ENCODE peak calls at places on chromosome 6, in nine cellular contexts. J, T, H, S, X, C, Y, M and W are unnamed samples. For H3K36me3, the result is how much of the 10 kb centered on the place peaks cover.

GRCh38 chr6:155224031-155224451 is 39.8 kb upstream of the CLDN20 start:
- DNase-seq in M (no peak), T (no peak), S (no peak), C (peak), J (peak), Y (no peak), X (no peak), H (no peak), W (peak)

GRCh38 chr6:97394160-97394748 is 111.2 kb upstream of the MMS22L start:
- DNase-seq in M (no peak), J (peak), X (peak), S (no peak), T (peak), C (peak), Y (peak), H (peak), W (no peak)

GRCh38 chr6:36682328-36683144 is 4.0 kb downstream of the CDKN1A start:
- DNase-seq in X (no peak), H (peak), T (peak), M (no peak), S (no peak), Y (no peak), J (no peak), C (peak), W (no peak)

GRCh38 chr6:50707191-50707590 is 6.1 kb upstream of the TFAP2D start:
- DNase-seq in Y (no peak), M (no peak), J (no peak), X (no peak), S (no peak), T (no peak), C (no peak), H (no peak), W (no peak)

GRCh38 chr6:86609549-86610388 is 327.6 kb upstream of the HTR1E start:
- DNase-seq in T (no peak), S (no peak), M (no peak), H (no peak), J (no peak), X (peak), Y (no peak), C (no peak), W (no peak)

GRCh38 chr6:7996538-7997225 is 67.5 kb downstream of the BLOC1S5 start:
- DNase-seq in C (peak), X (peak), J (peak), M (no peak), S (no peak), T (no peak), Y (no peak), H (no peak), W (no peak)

GRCh38 chr6:136050475-136050874 is 199.0 kb downstream of the PDE7B start:
- DNase-seq in M (no peak), J (no peak), S (no peak), X (no peak), C (no peak), H (no peak), T (no peak), Y (no peak), W (no peak)

GRCh38 chr6:54981276-54981609 is 134.7 kb downstream of the FAM83B start:
- DNase-seq in S (no peak), H (no peak), J (no peak), M (no peak), T (no peak), Y (no peak), X (no peak), C (no peak), W (no peak)

GRCh38 chr6:34025112-34025807 is 120.6 kb downstream of the GRM4 start:
- DNase-seq in M (no peak), J (no peak), T (no peak), X (peak), Y (no peak), H (no peak), C (no peak), S (no peak), W (no peak)

GRCh38 chr6:111844921-111845320 is 28.3 kb downstream of the FYN start:
- DNase-seq in M (no peak), S (no peak), H (no peak), J (no peak), Y (peak), X (no peak), C (no peak), T (peak), W (no peak)

GRCh38 chr6:89797317-89797716 is 22.3 kb downstream of the MDN1 start:
- DNase-seq in M (no peak), S (peak), X (no peak), J (peak), T (no peak), Y (no peak), C (no peak), H (no peak), W (no peak)

GRCh38 chr6:165820934-165821333 is 157.9 kb upstream of the PDE10A start:
- DNase-seq in T (no peak), Y (no peak), X (no peak), C (no peak), J (no peak), M (no peak), S (no peak), H (no peak), W (no peak)

GRCh38 chr6:22943331-22943730 is 374.0 kb downstream of the HDGFL1 start:
- DNase-seq in H (no peak), T (no peak), S (no peak), M (no peak), X (peak), J (no peak), Y (no peak), C (no peak), W (no peak)

GRCh38 chr6:93567164-93567563 is 147.8 kb upstream of the EPHA7 start:
- DNase-seq in Y (no peak), M (no peak), S (no peak), X (no peak), J (no peak), H (no peak), C (no peak), T (no peak), W (no peak)

GRCh38 chr6:12718025-12718424 is 1.5 kb downstream of the PHACTR1 start:
- DNase-seq in C (peak), S (no peak), Y (no peak), J (peak), X (no peak), H (no peak), T (no peak), M (no peak), W (peak)

GRCh38 chr6:106098383-106099234 is 12.5 kb downstream of the PRDM1 start:
- DNase-seq in H (peak), C (peak), X (no peak), T (peak), Y (peak), J (peak), S (no peak), M (no peak), W (no peak)

GRCh38 chr6:167671977-167672687 is 154.6 kb upstream of the AFDN start:
- DNase-seq in H (no peak), J (no peak), S (no peak), M (no peak), Y (no peak), X (no peak), C (no peak), T (no peak), W (no peak)

GRCh38 chr6:110590821-110591351 is 114.5 kb upstream of the SLC22A16 start:
- DNase-seq in M (no peak), Y (no peak), T (no peak), S (no peak), C (peak), X (no peak), J (peak), H (no peak), W (no peak)

GRCh38 chr6:142885182-142885867 is 59.7 kb downstream of the HIVEP2 start:
- DNase-seq in M (no peak), H (peak), C (peak), S (no peak), J (peak), Y (peak), X (no peak), T (peak), W (peak)

GRCh38 chr6:4780360-4780812 is 4.2 kb downstream of the CDYL start:
- DNase-seq in C (peak), H (no peak), X (no peak), J (peak), S (no peak), T (no peak), M (no peak), Y (no peak), W (no peak)

GRCh38 chr6:22248513-22249308 is 48.1 kb downstream of the PRL start:
- DNase-seq in H (no peak), T (no peak), X (no peak), C (no peak), J (peak), M (no peak), S (no peak), Y (no peak), W (no peak)

GRCh38 chr6:2436391-2437154 is 191.2 kb upstream of the GMDS start:
- DNase-seq in Y (no peak), H (no peak), M (no peak), T (no peak), C (no peak), S (no peak), X (no peak), J (no peak), W (no peak)

GRCh38 chr6:136873733-136874132 is 48.4 kb upstream of the SLC35D3 start:
- DNase-seq in C (no peak), M (no peak), J (no peak), H (no peak), X (no peak), T (no peak), Y (no peak), S (no peak), W (no peak)

DNA sequence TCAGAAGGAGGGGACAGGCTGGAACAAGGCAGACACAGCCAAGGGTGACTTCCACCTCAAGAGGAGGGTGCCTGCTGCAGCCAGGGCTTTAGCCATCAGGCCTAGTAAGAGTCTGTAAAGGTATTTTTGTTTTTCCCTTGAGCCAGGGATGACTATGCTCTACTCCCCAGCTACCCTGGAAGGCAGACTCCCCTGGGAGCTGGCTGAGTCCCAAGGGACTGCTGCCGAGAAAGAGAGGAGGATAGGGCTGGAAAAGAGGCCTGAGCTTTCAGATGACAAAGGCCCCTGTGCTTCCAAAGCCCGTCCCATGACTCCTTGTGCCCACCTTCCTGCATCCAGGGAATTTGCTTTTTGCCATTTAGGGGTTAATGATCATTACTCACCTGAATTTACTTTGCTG is 14.0 kb upstream of the GSTA4 start:
- DNase-seq in H (no peak), M (no peak), C (no peak), T (no peak), S (no peak), J (no peak), X (peak), Y (no peak), W (no peak)
- H3K36me3 ChIP-seq in H (half or more), M (half or more), C (under half), T (under half), S (under half), J (under half), X (half or more), Y (under half), W (under half)

GRCh38 chr6:1227935-1228753 is 83.8 kb upstream of the FOXQ1 start:
- DNase-seq in T (no peak), X (no peak), J (no peak), Y (no peak), M (no peak), C (peak), S (no peak), H (no peak), W (no peak)
- TF ChIP-seq CTCF in T (no peak), X (no peak), J (no peak), Y (no peak), M (no peak), C (no peak), S (no peak), H (no peak), W (no peak)

GRCh38 chr6:146429831-146430230 is 113.8 kb upstream of the RAB32 start:
- DNase-seq in T (no peak), M (no peak), X (no peak), H (no peak), C (no peak), S (no peak), J (no peak), Y (no peak), W (no peak)

GRCh38 chr6:146434991-146435390 is 108.6 kb upstream of the RAB32 start:
- DNase-seq in Y (no peak), J (no peak), C (no peak), T (no peak), S (no peak), X (no peak), M (no peak), H (no peak), W (no peak)

DNA sequence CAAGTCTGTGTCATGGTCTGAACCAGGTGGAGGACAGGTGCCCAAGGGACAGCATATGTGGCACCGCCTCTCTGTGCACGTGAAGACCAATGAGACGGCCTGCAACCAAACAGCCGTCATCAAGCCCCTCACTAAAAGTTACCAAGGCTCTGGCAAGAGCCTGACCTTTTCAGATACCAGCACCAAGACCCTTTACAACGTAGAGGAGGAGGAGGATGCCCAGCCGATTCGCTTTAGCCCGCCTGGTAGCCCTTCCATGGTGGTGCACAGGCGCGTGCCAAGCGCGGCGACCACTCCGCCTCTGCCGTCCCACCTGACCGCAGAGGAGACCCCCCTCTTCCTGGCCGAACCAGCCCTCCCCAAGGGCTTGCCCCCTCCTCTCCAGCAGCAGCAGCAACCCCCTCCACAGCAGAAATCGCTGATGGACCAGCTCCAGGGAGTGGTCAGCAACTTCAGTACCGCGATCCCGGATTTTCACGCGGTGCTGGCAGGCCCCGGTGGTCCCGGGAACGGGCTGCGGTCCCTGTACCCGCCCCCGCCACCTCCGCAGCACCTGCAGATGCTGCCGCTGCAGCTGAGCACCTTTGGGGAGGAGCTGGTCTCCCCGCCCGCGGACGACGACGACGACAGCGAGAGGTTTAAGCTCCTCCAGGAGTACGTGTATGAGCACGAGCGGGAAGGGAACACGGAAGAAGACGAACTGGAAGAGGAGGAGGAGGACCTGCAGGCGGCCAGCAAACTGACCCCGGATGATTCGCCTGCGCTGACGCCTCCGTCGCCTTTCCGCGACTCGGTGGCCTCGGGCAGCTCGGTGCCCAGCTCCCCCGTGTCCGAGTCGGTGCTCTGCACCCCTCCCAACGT is 109.5 kb upstream of the RAB32 start:
- DNase-seq in T (no peak), C (peak), Y (peak), H (no peak), M (no peak), J (no peak), S (no peak), X (no peak), W (no peak)
- H3K4me3 ChIP-seq in T (no peak), C (peak), Y (peak), H (no peak), M (peak), J (peak), S (peak), X (no peak), W (peak)

GRCh38 chr6:170018422-170019258 is 267.2 kb downstream of the ERMARD start:
- DNase-seq in H (no peak), S (no peak), T (no peak), Y (no peak), C (no peak), M (no peak), X (no peak), J (no peak), W (no peak)
- H3K36me3 ChIP-seq in H (under half), S (under half), T (under half), Y (under half), C (under half), M (under half), X (under half), J (under half), W (under half)

GRCh38 chr6:141744971-141745370 is 387.8 kb upstream of the GJE1 start:
- DNase-seq in X (no peak), Y (no peak), S (no peak), C (no peak), M (no peak), H (no peak), J (no peak), T (no peak), W (no peak)
- TF ChIP-seq CTCF in X (no peak), Y (no peak), S (no peak), C (no peak), M (no peak), H (no peak), J (no peak), T (no peak), W (no peak)

DNA sequence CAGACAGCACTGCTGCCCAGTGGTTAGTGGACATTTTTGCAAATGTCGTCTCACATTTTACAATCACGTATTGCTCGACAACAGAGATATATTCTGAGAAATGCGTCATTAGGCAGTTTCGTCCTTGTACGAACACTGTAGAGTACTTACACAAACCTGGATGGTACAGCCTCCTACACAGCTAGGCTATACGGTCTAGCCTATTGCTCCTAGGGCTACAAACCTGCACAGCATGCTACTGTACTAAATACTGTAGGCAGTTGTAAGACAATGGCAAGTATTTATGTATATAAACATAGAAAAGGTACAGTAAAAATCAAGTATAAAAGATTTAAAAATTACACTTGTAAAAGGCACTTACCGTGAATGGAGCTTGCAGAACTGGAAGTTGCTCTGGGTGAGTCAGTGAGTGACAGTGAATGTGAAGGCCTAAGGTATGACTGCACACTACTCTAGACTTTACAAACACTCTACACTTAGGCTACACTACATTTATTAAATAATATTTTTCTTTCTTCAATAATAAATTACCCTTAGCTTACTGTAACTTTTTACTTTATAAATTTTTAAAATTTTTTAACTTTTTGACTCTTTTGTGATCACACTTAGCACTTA is 43.1 kb downstream of the ALDH5A1 start:
- DNase-seq in H (no peak), M (no peak), J (peak), X (no peak), C (peak), S (no peak), Y (no peak), T (no peak), W (no peak)
- H3K4me3 ChIP-seq in H (no peak), M (no peak), J (no peak), X (no peak), C (no peak), S (no peak), Y (no peak), T (no peak), W (no peak)

DNA sequence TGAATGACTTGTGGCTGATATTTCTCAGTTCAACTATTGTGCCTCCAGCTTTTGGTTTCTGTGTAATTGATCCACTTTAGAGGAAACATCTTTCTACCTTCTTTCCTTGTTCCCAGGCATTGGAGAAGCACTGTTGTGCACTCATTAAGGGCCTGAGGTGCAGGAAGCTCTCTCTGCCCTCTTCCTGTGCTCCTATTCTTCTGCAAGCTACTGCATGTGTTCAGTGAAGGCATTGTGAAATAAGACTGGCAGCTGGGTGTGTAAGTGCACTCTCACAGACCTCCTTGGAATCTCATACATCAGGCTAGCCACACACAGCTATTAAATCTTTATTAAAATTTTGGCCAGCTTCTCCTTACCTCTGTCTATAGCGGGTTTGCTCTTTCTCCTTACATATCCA is 177.8 kb downstream of the OGFRL1 start:
- DNase-seq in J (no peak), Y (no peak), T (no peak), S (no peak), M (no peak), C (peak), X (no peak), H (no peak), W (no peak)
- H3K36me3 ChIP-seq in J (under half), Y (under half), T (under half), S (under half), M (under half), C (under half), X (under half), H (under half), W (under half)